ENCODE peak calls at places on chromosomes 4 and X, in five cellular contexts. T is HCT116, O is K562, S is HepG2, F is GM12878. N is an unnamed sample.

GRCh38 chr4:169085015-169085414 is 75.0 kb upstream of the CBR4 start:
- DNase-seq in O (no peak), T (no peak), S (no peak), F (no peak), N (no peak)

GRCh38 chr4:82711158-82711785 is 87.3 kb downstream of the SCD5 start:
- DNase-seq in F (no peak), T (no peak), O (no peak), S (no peak), N (no peak)

GRCh38 chrX:123405231-123405630 is 221.2 kb downstream of the GRIA3 start:
- DNase-seq in O (no peak), S (no peak), F (no peak), T (no peak), N (no peak)

GRCh38 chr4:74823194-74823593 is 28.9 kb upstream of the BTC start:
- DNase-seq in O (no peak), F (no peak), T (no peak), S (no peak), N (no peak)

GRCh38 chr4:2288051-2288541 is 26.2 kb upstream of the MXD4 start:
- DNase-seq in F (no peak), S (no peak), T (no peak), O (no peak), N (no peak)

GRCh38 chr4:15395342-15395741 is 32.5 kb upstream of the C1QTNF7 start:
- DNase-seq in S (no peak), F (no peak), O (no peak), T (no peak), N (no peak)

GRCh38 chr4:155543126-155543765 is 123.4 kb upstream of the GUCY1A1 start:
- DNase-seq in F (no peak), O (no peak), S (no peak), T (no peak), N (no peak)

GRCh38 chrX:12978205-12979010 is 3.5 kb downstream of the TMSB4X start:
- DNase-seq in F (no peak), O (peak), S (no peak), T (no peak), N (no peak)

GRCh38 chrX:154785711-154786110 is 19.6 kb downstream of the MPP1 start:
- DNase-seq in S (no peak), T (no peak), F (no peak), O (no peak), N (no peak)

GRCh38 chr4:100189820-100190642 is at the start of gene DDIT4L:
- DNase-seq in F (no peak), O (peak), T (peak), S (no peak), N (peak)

GRCh38 chr4:68209003-68209402 is 36.5 kb downstream of the TMPRSS11B start:
- DNase-seq in T (peak), F (no peak), S (no peak), O (no peak), N (no peak)

GRCh38 chr4:124060261-124060918 is 652.1 kb downstream of the ANKRD50 start:
- DNase-seq in T (no peak), F (peak), O (no peak), S (no peak), N (no peak)
- TF ChIP-seq SRF in T (no peak), F (no peak), O (no peak), S (no peak), N (no peak)

DNA sequence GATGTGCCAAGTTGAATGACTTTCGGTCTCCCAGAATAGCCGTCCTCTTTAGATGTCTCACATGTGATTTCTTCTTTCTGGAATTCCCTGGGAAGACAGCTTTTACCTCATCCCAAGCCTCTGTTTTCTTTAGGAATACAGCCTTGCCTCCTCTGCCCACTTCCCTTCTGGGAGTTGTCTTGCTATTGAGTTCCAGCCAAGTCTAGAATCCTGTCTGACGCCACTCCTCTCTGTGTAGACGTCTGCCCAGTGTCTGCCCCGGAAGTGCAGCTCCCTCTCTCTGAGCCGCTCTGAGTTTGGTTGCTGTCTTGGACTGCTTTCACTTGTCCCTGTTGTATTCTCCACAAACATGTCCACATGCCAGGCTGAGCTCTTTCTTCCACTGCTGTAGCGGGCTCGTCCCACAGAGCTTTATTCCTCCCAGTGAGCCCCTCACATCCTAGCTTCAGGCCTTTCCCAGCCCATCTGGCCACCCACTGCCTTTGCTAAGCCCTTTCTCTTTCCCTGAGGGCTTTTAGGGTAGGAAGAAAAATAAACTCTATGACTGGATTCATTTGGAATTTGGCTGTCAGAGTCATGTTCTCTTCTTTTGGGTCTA is 9.0 kb upstream of the IGFBP7 start:
- DNase-seq in O (no peak), F (no peak), S (no peak), T (no peak), N (no peak)
- TF ChIP-seq JUND in O (no peak), F (no peak), S (no peak), T (no peak), N (no peak)

GRCh38 chrX:99371976-99372595 is 1038.0 kb downstream of the PCDH19 start:
- DNase-seq in F (no peak), O (no peak), T (no peak), S (no peak), N (no peak)
- TF ChIP-seq SRF in F (no peak), O (no peak), T (no peak), S (no peak), N (no peak)

DNA sequence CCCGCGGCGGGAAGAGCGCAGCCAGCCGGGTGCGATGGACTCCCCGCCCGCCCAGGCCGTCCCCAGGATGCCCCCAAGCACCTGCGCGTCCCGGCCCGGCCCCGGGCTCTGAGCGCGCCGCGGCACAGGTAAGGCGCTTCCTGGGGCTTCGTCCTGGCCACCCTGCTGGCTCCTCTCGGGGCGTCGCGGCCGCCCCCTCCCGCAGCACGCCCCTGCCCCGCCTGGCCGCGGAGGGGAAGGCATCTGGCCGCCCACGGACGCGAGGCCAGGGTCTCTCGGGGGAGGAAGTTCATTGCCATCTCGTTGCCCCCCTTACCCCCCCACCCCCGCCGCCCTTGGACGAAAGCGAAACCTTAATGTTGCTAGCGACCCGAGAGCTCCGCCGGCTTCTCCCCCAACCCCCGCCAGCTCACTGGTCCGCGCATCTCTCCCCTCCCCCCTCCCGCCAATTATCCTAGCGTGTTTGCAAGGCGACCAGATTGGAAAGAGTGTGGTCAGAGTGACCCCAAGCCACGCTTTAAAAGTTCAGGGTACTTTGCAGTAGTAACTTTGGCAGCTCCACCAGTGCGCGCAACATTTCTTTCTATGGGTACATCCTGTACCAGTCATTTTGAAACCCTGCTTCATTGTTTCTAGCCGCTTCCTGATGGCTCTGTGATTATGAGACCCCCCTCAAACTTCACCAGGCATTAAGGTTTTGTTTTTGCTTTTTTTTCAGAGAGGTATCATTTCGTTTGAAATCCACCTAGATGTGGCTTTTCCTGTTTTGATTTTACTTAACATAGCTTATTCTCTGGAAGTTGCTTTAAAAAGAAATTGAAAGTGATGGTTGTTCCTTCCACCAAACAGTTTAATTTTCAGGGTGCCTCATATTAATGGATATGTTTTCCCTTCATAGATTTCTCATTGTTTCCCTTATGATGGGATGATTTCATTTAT is 606 bp downstream of the TBC1D1 start:
- DNase-seq in F (peak), T (no peak), O (no peak), S (no peak), N (no peak)
- TF ChIP-seq JUND in F (peak), T (no peak), O (no peak), S (no peak), N (no peak)

GRCh38 chr4:183469327-183469726 is 24.9 kb downstream of the CDKN2AIP start:
- DNase-seq in O (no peak), S (no peak), T (no peak), F (no peak), N (no peak)
- TF ChIP-seq SRF in O (no peak), S (no peak), T (no peak), F (no peak), N (no peak)

GRCh38 chr4:129926936-129927335 is 831.0 kb downstream of the C4orf33 start:
- DNase-seq in S (no peak), T (no peak), F (no peak), O (no peak), N (no peak)

GRCh38 chr4:129929984-129930383 is 834.0 kb downstream of the C4orf33 start:
- DNase-seq in T (no peak), O (no peak), S (no peak), F (no peak), N (no peak)

GRCh38 chr4:129929052-129929451 is 833.1 kb downstream of the C4orf33 start:
- DNase-seq in T (no peak), S (no peak), O (peak), F (no peak), N (no peak)
- TF ChIP-seq JUND in T (no peak), S (no peak), O (no peak), F (no peak), N (no peak)

GRCh38 chrX:118252967-118253366 is 92.9 kb upstream of the WDR44 start:
- DNase-seq in S (no peak), O (no peak), F (no peak), T (no peak), N (no peak)

GRCh38 chrX:118257781-118258180 is 88.1 kb upstream of the WDR44 start:
- DNase-seq in S (no peak), F (no peak), O (no peak), T (no peak), N (no peak)

GRCh38 chrX:118255921-118256320 is 90.0 kb upstream of the WDR44 start:
- DNase-seq in O (no peak), T (no peak), F (no peak), S (no peak), N (no peak)

GRCh38 chrX:118251251-118251650 is 94.7 kb upstream of the WDR44 start:
- DNase-seq in S (no peak), F (no peak), T (no peak), O (no peak), N (no peak)

GRCh38 chrX:118254611-118255010 is 91.3 kb upstream of the WDR44 start:
- DNase-seq in S (peak), O (peak), T (peak), F (peak), N (peak)
- TF ChIP-seq SRF in S (no peak), O (no peak), T (no peak), F (no peak), N (no peak)

N was measured in H1.